ENCODE peak calls at places on chromosomes 13 and 19, in seven cellular contexts. Y is fibroblast of villous mesenchyme, K is lower leg skin, L is cardiac fibroblast, X is AG04450, E is GM10248, Z is neural progenitor cell. W is an unnamed sample.

GRCh38 chr19:19866599-19867248 is 1.0 kb downstream of the ZNF253 start:
- DNase-seq in Y (peak; percentile 29), Z (peak; percentile 83), K (peak; percentile 86), E (peak; percentile 58), L (peak; percentile 3), X (no peak), W (no peak)

GRCh38 chr19:5147971-5148793 is 179.3 kb downstream of the KDM4B start:
- DNase-seq in E (no peak), L (no peak), X (no peak), Y (no peak), K (no peak), Z (no peak), W (no peak)

GRCh38 chr19:3619631-3620012 is 7.0 kb downstream of the CACTIN start:
- DNase-seq in Y (no peak), X (no peak), Z (no peak), K (no peak), L (no peak), E (no peak), W (no peak)

GRCh38 chr19:55112781-55113569 is 4.5 kb downstream of the PPP1R12C start:
- DNase-seq in E (no peak), L (no peak), X (no peak), K (no peak), Y (peak; percentile 16), Z (no peak), W (no peak)

GRCh38 chr13:19596960-19597361 is 35.6 kb upstream of the TPTE2 start:
- DNase-seq in Z (no peak), L (no peak), K (peak; percentile 29), E (no peak), Y (peak; percentile 80), X (no peak), W (no peak)

GRCh38 chr19:39563408-39563807 is 23.4 kb upstream of the EID2 start:
- DNase-seq in E (no peak), L (no peak), X (no peak), Y (no peak), Z (no peak), K (no peak), W (no peak)

GRCh38 chr13:41696163-41697003 is 239.0 kb downstream of the RGCC start:
- DNase-seq in L (peak; percentile 59), K (no peak), Y (peak; percentile 85), Z (no peak), E (no peak), X (peak; percentile 33), W (peak; percentile 54)

GRCh38 chr13:37475966-37476365 is 122.6 kb downstream of the POSTN start:
- DNase-seq in L (no peak), K (no peak), X (no peak), E (no peak), Z (no peak), Y (no peak), W (no peak)

GRCh38 chr19:52923782-52924593 is 760 bp upstream of the ZNF888 start:
- DNase-seq in X (no peak), K (peak; percentile 88), Z (no peak), E (no peak), Y (peak; percentile 78), L (peak; percentile 14), W (no peak)

GRCh38 chr19:11693505-11694499 is 44.9 kb downstream of the ZNF823 start:
- DNase-seq in Y (peak; percentile 83), X (no peak), L (peak; percentile 52), K (no peak), E (no peak), Z (peak; percentile 52), W (peak; percentile 70)

GRCh38 chr19:42363614-42364346 is 26.3 kb downstream of the CNFN start:
- DNase-seq in Z (no peak), E (peak; percentile 71), X (no peak), Y (no peak), L (no peak), K (no peak), W (no peak)

GRCh38 chr19:56840452-56841193 is at the start of the genes PEG3 and ZIM2:
- DNase-seq in E (no peak), Y (peak; percentile 20), K (peak; percentile 90), L (peak; percentile 20), X (no peak), Z (no peak), W (no peak)

GRCh38 chr13:58376349-58376748 is 744.8 kb downstream of the PCDH17 start:
- DNase-seq in X (no peak), E (no peak), L (no peak), Z (no peak), K (no peak), Y (no peak), W (no peak)

GRCh38 chr19:4068058-4068966 is 1.6 kb upstream of the ZBTB7A start:
- DNase-seq in Y (no peak), K (peak; percentile 89), X (no peak), L (no peak), Z (no peak), E (no peak), W (no peak)

GRCh38 chr19:23916991-23917390 is 2.3 kb downstream of the ZNF726 start:
- DNase-seq in Z (no peak), Y (peak; percentile 9), L (no peak), X (no peak), K (no peak), E (no peak), W (no peak)

GRCh38 chr13:108214511-108215383 is 589 bp downstream of the LIG4 start:
- DNase-seq in L (peak; percentile 5), Z (peak; percentile 51), X (no peak), E (no peak), K (no peak), Y (no peak), W (no peak)

GRCh38 chr19:582497-583197 is 7.0 kb upstream of the HCN2 start:
- DNase-seq in X (no peak), L (peak; percentile 53), K (no peak), Y (peak; percentile 66), Z (no peak), E (no peak), W (no peak)

GRCh38 chr13:68439821-68440220 is 1209.7 kb upstream of the PCDH9 start:
- DNase-seq in X (no peak), Y (no peak), E (no peak), K (no peak), Z (no peak), L (no peak), W (no peak)

GRCh38 chr19:56838930-56839664 is 1.4 kb downstream of the PEG3 start:
- DNase-seq in Z (no peak), E (no peak), L (peak; percentile 96), X (no peak), Y (peak; percentile 87), K (peak; percentile 97), W (peak; percentile 34)

GRCh38 chr13:99977334-99977911 is 4.2 kb upstream of the ZIC2 start:
- DNase-seq in E (no peak), L (no peak), X (no peak), Z (no peak), Y (no peak), K (no peak), W (no peak)

GRCh38 chr13:60351326-60351725 is 45.7 kb upstream of the TDRD3 start:
- DNase-seq in X (peak; percentile 13), K (no peak), E (no peak), L (peak; percentile 81), Y (peak; percentile 65), Z (no peak), W (peak; percentile 77)

GRCh38 chr19:18479964-18480723 is 41.7 kb downstream of the ELL start:
- DNase-seq in K (peak; percentile 96), Z (no peak), L (peak; percentile 90), X (no peak), Y (peak; percentile 91), E (no peak), W (peak; percentile 41)

GRCh38 chr13:75404721-75405120 is 77.2 kb downstream of the TBC1D4 start:
- DNase-seq in E (no peak), K (no peak), Z (no peak), Y (no peak), L (no peak), X (no peak), W (no peak)

GRCh38 chr19:23437901-23438300 is 42.6 kb upstream of the ZNF91 start:
- DNase-seq in X (no peak), L (no peak), E (no peak), K (no peak), Z (no peak), Y (no peak), W (no peak)

GRCh38 chr19:53365134-53365898 is at the start of gene ZNF525:
- DNase-seq in K (peak; percentile 98), E (peak; percentile 96), X (no peak), Y (peak; percentile 66), Z (peak; percentile 93), L (peak; percentile 80), W (peak; percentile 20)

GRCh38 chr19:8366121-8366581 is 2.2 kb downstream of the ANGPTL4 start:
- DNase-seq in K (no peak), E (peak; percentile 19), Z (no peak), X (no peak), L (no peak), Y (no peak), W (no peak)

GRCh38 chr19:1214862-1215731 is 9.5 kb downstream of the STK11 start:
- DNase-seq in Y (no peak), E (no peak), K (no peak), L (no peak), X (no peak), Z (no peak), W (no peak)

GRCh38 chr19:58305065-58305931 is at the start of gene ERVK3-1:
- DNase-seq in K (peak; percentile 99), E (peak; percentile 96), L (peak; percentile 99), Z (peak; percentile 97), X (peak; percentile 94), Y (peak; percentile 99), W (peak; percentile 90)
- TF ChIP-seq CTCF in K (no peak), E (no peak), L (no peak), Z (no peak), X (peak; percentile 19), Y (no peak), W (no peak)

DNA sequence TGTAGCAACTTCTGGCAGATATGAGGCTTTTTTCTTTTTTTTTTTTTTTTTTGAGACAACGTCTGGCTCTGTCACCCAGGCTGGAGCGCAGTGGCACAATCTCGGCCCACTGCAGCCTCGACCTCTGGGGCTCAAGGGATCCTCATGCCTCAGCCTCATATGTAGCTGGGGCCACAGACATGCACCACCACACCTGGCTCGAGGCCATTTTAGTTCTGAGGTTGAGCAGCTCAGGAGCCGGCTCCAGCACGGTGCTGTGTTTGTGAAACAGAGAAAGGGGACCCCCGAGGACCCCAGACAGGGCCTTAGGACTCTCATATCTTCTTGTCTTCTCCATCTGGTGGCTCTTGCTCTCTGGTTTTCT is 3.4 kb upstream of the FLT3LG start:
- DNase-seq in Z (no peak), L (no peak), E (no peak), K (no peak), X (no peak), Y (no peak), W (no peak)
- TF ChIP-seq CTCF in Z (no peak), L (no peak), E (no peak), K (no peak), X (no peak), Y (no peak), W (no peak)

GRCh38 chr13:102197193-102197592 is 204.7 kb downstream of the FGF14 start:
- DNase-seq in L (peak; percentile 4), E (no peak), X (no peak), Z (peak; percentile 28), K (no peak), Y (no peak), W (no peak)
- TF ChIP-seq CTCF in L (peak; percentile 27), E (peak; percentile 10), X (peak; percentile 27), Z (peak; percentile 35), K (no peak), Y (peak; percentile 29), W (no peak)

DNA sequence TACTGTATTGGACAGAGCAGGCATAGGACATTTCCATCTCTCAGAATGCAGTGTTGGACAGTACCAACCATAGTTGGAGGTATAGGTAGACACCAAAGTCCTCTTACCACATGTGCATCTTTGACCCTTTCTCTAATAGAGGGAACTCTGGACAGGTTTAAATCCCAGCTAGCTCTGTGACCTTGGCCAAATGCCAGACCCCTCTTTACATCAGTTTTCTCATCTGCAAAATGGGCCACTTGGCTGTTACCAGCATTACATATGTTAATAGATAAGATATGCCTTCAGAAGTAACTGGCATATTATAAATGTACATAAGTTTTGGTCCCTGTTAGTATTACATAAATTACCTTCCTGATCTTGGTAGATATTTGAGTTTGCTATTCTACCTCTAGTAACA is 54.3 kb downstream of the CDK8 start:
- DNase-seq in Y (no peak), K (no peak), L (no peak), Z (no peak), X (no peak), E (no peak), W (no peak)
- TF ChIP-seq CTCF in Y (no peak), K (no peak), L (no peak), Z (no peak), X (no peak), E (no peak), W (no peak)